ENCODE peak calls at places on chromosomes 13 and 19, in five cellular contexts. One of them, this sample, is unnamed.

GRCh38 chr19:4694211-4694987 is 24.3 kb upstream of the MYDGF start:
- DNase-seq in small intestine: no peak
- DNase-seq in T follicular helper cell: no peak
- DNase-seq in stimulated activated CD4-positive, alpha-beta T cell treated with anti-CD3 and anti-CD28 coated beads, Interleukin-2, amount 100 ng/mL, for 48 hours: no peak
- DNase-seq in activated naive CD4-positive, alpha-beta T cell: no peak
- DNase-seq in this sample: no peak

GRCh38 chr13:32159147-32159869 is 127.7 kb downstream of the FRY start:
- DNase-seq in activated naive CD4-positive, alpha-beta T cell: no peak
- DNase-seq in stimulated activated CD4-positive, alpha-beta T cell treated with anti-CD3 and anti-CD28 coated beads, Interleukin-2, amount 100 ng/mL, for 48 hours: no peak
- DNase-seq in T follicular helper cell: no peak
- DNase-seq in small intestine: no peak
- DNase-seq in this sample: no peak

GRCh38 chr19:1238373-1239303 is 833 bp upstream of the CBARP start:
- DNase-seq in stimulated activated CD4-positive, alpha-beta T cell treated with anti-CD3 and anti-CD28 coated beads, Interleukin-2, amount 100 ng/mL, for 48 hours: no peak
- DNase-seq in small intestine: no peak
- DNase-seq in T follicular helper cell: no peak
- DNase-seq in activated naive CD4-positive, alpha-beta T cell: no peak
- DNase-seq in this sample: no peak

GRCh38 chr13:108346376-108346775 is 76.9 kb downstream of the TNFSF13B start:
- DNase-seq in stimulated activated CD4-positive, alpha-beta T cell treated with anti-CD3 and anti-CD28 coated beads, Interleukin-2, amount 100 ng/mL, for 48 hours: no peak
- DNase-seq in small intestine: peak
- DNase-seq in activated naive CD4-positive, alpha-beta T cell: no peak
- DNase-seq in T follicular helper cell: peak
- DNase-seq in this sample: no peak

GRCh38 chr19:18610245-18610555 is 2.5 kb upstream of the TMEM59L start:
- DNase-seq in small intestine: no peak
- DNase-seq in T follicular helper cell: no peak
- DNase-seq in stimulated activated CD4-positive, alpha-beta T cell treated with anti-CD3 and anti-CD28 coated beads, Interleukin-2, amount 100 ng/mL, for 48 hours: no peak
- DNase-seq in activated naive CD4-positive, alpha-beta T cell: no peak
- DNase-seq in this sample: no peak

GRCh38 chr13:76579701-76580100 is 306.5 kb downstream of the KCTD12 start:
- DNase-seq in small intestine: no peak
- DNase-seq in activated naive CD4-positive, alpha-beta T cell: no peak
- DNase-seq in T follicular helper cell: no peak
- DNase-seq in stimulated activated CD4-positive, alpha-beta T cell treated with anti-CD3 and anti-CD28 coated beads, Interleukin-2, amount 100 ng/mL, for 48 hours: no peak
- DNase-seq in this sample: no peak

GRCh38 chr19:19575411-19575810 is 37.3 kb downstream of the CILP2 start:
- DNase-seq in T follicular helper cell: no peak
- DNase-seq in small intestine: no peak
- DNase-seq in activated naive CD4-positive, alpha-beta T cell: no peak
- DNase-seq in stimulated activated CD4-positive, alpha-beta T cell treated with anti-CD3 and anti-CD28 coated beads, Interleukin-2, amount 100 ng/mL, for 48 hours: no peak
- DNase-seq in this sample: no peak

GRCh38 chr19:2819540-2820111 is at the start of gene ZNF554:
- DNase-seq in small intestine: peak
- DNase-seq in stimulated activated CD4-positive, alpha-beta T cell treated with anti-CD3 and anti-CD28 coated beads, Interleukin-2, amount 100 ng/mL, for 48 hours: peak
- DNase-seq in activated naive CD4-positive, alpha-beta T cell: peak
- DNase-seq in T follicular helper cell: peak
- DNase-seq in this sample: peak

GRCh38 chr19:18433039-18433691 is 4.8 kb downstream of the ISYNA1 start:
- DNase-seq in stimulated activated CD4-positive, alpha-beta T cell treated with anti-CD3 and anti-CD28 coated beads, Interleukin-2, amount 100 ng/mL, for 48 hours: no peak
- DNase-seq in small intestine: no peak
- DNase-seq in T follicular helper cell: no peak
- DNase-seq in activated naive CD4-positive, alpha-beta T cell: peak
- DNase-seq in this sample: no peak

GRCh38 chr13:98279473-98280175 is 102.6 kb upstream of the RNF113B start:
- DNase-seq in activated naive CD4-positive, alpha-beta T cell: no peak
- DNase-seq in T follicular helper cell: no peak
- DNase-seq in stimulated activated CD4-positive, alpha-beta T cell treated with anti-CD3 and anti-CD28 coated beads, Interleukin-2, amount 100 ng/mL, for 48 hours: no peak
- DNase-seq in small intestine: no peak
- DNase-seq in this sample: no peak

GRCh38 chr19:4879041-4879440 is 11.6 kb upstream of the PLIN3 start:
- DNase-seq in small intestine: no peak
- DNase-seq in stimulated activated CD4-positive, alpha-beta T cell treated with anti-CD3 and anti-CD28 coated beads, Interleukin-2, amount 100 ng/mL, for 48 hours: no peak
- DNase-seq in T follicular helper cell: no peak
- DNase-seq in activated naive CD4-positive, alpha-beta T cell: no peak
- DNase-seq in this sample: no peak

GRCh38 chr19:56141416-56141992 is 417 bp downstream of the ZNF444 start:
- DNase-seq in T follicular helper cell: peak
- DNase-seq in activated naive CD4-positive, alpha-beta T cell: peak
- DNase-seq in small intestine: peak
- DNase-seq in stimulated activated CD4-positive, alpha-beta T cell treated with anti-CD3 and anti-CD28 coated beads, Interleukin-2, amount 100 ng/mL, for 48 hours: no peak
- DNase-seq in this sample: peak

GRCh38 chr13:101520672-101521071 is 68.2 kb downstream of the ITGBL1 start:
- DNase-seq in T follicular helper cell: no peak
- DNase-seq in activated naive CD4-positive, alpha-beta T cell: no peak
- DNase-seq in small intestine: peak
- DNase-seq in stimulated activated CD4-positive, alpha-beta T cell treated with anti-CD3 and anti-CD28 coated beads, Interleukin-2, amount 100 ng/mL, for 48 hours: no peak
- DNase-seq in this sample: no peak

GRCh38 chr13:27556109-27556508 is 64.2 kb downstream of the LNX2 start:
- DNase-seq in activated naive CD4-positive, alpha-beta T cell: no peak
- DNase-seq in stimulated activated CD4-positive, alpha-beta T cell treated with anti-CD3 and anti-CD28 coated beads, Interleukin-2, amount 100 ng/mL, for 48 hours: no peak
- DNase-seq in small intestine: no peak
- DNase-seq in T follicular helper cell: no peak
- DNase-seq in this sample: no peak

GRCh38 chr19:5913739-5914357 is at the start of gene CAPS:
- DNase-seq in T follicular helper cell: no peak
- DNase-seq in small intestine: peak
- DNase-seq in stimulated activated CD4-positive, alpha-beta T cell treated with anti-CD3 and anti-CD28 coated beads, Interleukin-2, amount 100 ng/mL, for 48 hours: no peak
- DNase-seq in activated naive CD4-positive, alpha-beta T cell: no peak
- DNase-seq in this sample: peak

GRCh38 chr13:32068255-32068654 is 36.7 kb downstream of the FRY start:
- DNase-seq in activated naive CD4-positive, alpha-beta T cell: no peak
- DNase-seq in T follicular helper cell: no peak
- DNase-seq in stimulated activated CD4-positive, alpha-beta T cell treated with anti-CD3 and anti-CD28 coated beads, Interleukin-2, amount 100 ng/mL, for 48 hours: no peak
- DNase-seq in small intestine: no peak
- DNase-seq in this sample: no peak